ENCODE peak calls at places on chromosome 13, in seven cellular contexts. One of them, this sample, is unnamed.
A peak's percentile ranks its signal among the peaks of the same experiment; 100 is the strongest.

GRCh38 chr13:69641773-69642172 is 465.9 kb upstream of the ATXN8OS start:
- DNase-seq in heart left ventricle: no peak
- DNase-seq in lower lobe of right lung: no peak
- DNase-seq in cardiac muscle cell: no peak
- DNase-seq in right lobe of liver: no peak
- DNase-seq in stomach: no peak
- DNase-seq in ascending aorta: no peak
- DNase-seq in this sample: no peak

GRCh38 chr13:71218960-71219359 is 648.0 kb downstream of the DACH1 start:
- DNase-seq in stomach: no peak
- DNase-seq in heart left ventricle: no peak
- DNase-seq in ascending aorta: no peak
- DNase-seq in cardiac muscle cell: peak; percentile 3
- DNase-seq in lower lobe of right lung: no peak
- DNase-seq in right lobe of liver: no peak
- DNase-seq in this sample: no peak

GRCh38 chr13:34174671-34175145 is 356.8 kb downstream of the RFC3 start:
- DNase-seq in ascending aorta: no peak
- DNase-seq in stomach: no peak
- DNase-seq in lower lobe of right lung: no peak
- DNase-seq in heart left ventricle: no peak
- DNase-seq in right lobe of liver: no peak
- DNase-seq in cardiac muscle cell: no peak
- DNase-seq in this sample: no peak

GRCh38 chr13:49044849-49045248 is 69.1 kb downstream of the FNDC3A start:
- DNase-seq in ascending aorta: no peak
- DNase-seq in heart left ventricle: no peak
- DNase-seq in cardiac muscle cell: no peak
- DNase-seq in right lobe of liver: no peak
- DNase-seq in lower lobe of right lung: no peak
- DNase-seq in stomach: no peak
- DNase-seq in this sample: no peak

GRCh38 chr13:92573467-92574057 is 653.0 kb upstream of the GPC6 start:
- DNase-seq in cardiac muscle cell: peak; percentile 78
- DNase-seq in stomach: no peak
- DNase-seq in right lobe of liver: no peak
- DNase-seq in heart left ventricle: no peak
- DNase-seq in ascending aorta: no peak
- DNase-seq in lower lobe of right lung: no peak
- DNase-seq in this sample: no peak

GRCh38 chr13:32209670-32210069 is 105.5 kb downstream of the ZAR1L start:
- DNase-seq in ascending aorta: no peak
- DNase-seq in right lobe of liver: no peak
- DNase-seq in lower lobe of right lung: no peak
- DNase-seq in heart left ventricle: no peak
- DNase-seq in stomach: no peak
- DNase-seq in cardiac muscle cell: peak; percentile 5
- DNase-seq in this sample: no peak

GRCh38 chr13:113589961-113590339 is 5.4 kb downstream of the TFDP1 start:
- DNase-seq in right lobe of liver: no peak
- DNase-seq in heart left ventricle: no peak
- DNase-seq in ascending aorta: no peak
- DNase-seq in cardiac muscle cell: no peak
- DNase-seq in stomach: peak; percentile 13
- DNase-seq in lower lobe of right lung: peak; percentile 26
- DNase-seq in this sample: no peak

GRCh38 chr13:95535243-95535642 is 17.3 kb upstream of the CLDN10 start:
- DNase-seq in lower lobe of right lung: no peak
- DNase-seq in heart left ventricle: no peak
- DNase-seq in stomach: no peak
- DNase-seq in ascending aorta: no peak
- DNase-seq in right lobe of liver: no peak
- DNase-seq in cardiac muscle cell: no peak
- DNase-seq in this sample: no peak

GRCh38 chr13:76293751-76294150 is 592.5 kb downstream of the KCTD12 start:
- DNase-seq in lower lobe of right lung: no peak
- DNase-seq in heart left ventricle: no peak
- DNase-seq in ascending aorta: no peak
- DNase-seq in right lobe of liver: no peak
- DNase-seq in stomach: no peak
- DNase-seq in cardiac muscle cell: no peak
- DNase-seq in this sample: no peak

GRCh38 chr13:69589531-69589930 is 518.1 kb upstream of the ATXN8OS start:
- DNase-seq in lower lobe of right lung: no peak
- DNase-seq in heart left ventricle: no peak
- DNase-seq in right lobe of liver: no peak
- DNase-seq in stomach: no peak
- DNase-seq in cardiac muscle cell: no peak
- DNase-seq in ascending aorta: no peak
- DNase-seq in this sample: no peak

GRCh38 chr13:51542358-51542972 is 41.8 kb upstream of the WDFY2 start:
- DNase-seq in lower lobe of right lung: no peak
- DNase-seq in stomach: peak; percentile 32
- DNase-seq in heart left ventricle: no peak
- DNase-seq in cardiac muscle cell: peak; percentile 20
- DNase-seq in ascending aorta: no peak
- DNase-seq in right lobe of liver: no peak
- DNase-seq in this sample: no peak

GRCh38 chr13:45718063-45718462 is 15.9 kb downstream of the CBY2 start:
- DNase-seq in stomach: no peak
- DNase-seq in right lobe of liver: no peak
- DNase-seq in heart left ventricle: no peak
- DNase-seq in cardiac muscle cell: peak; percentile 53
- DNase-seq in lower lobe of right lung: no peak
- DNase-seq in ascending aorta: no peak
- DNase-seq in this sample: no peak

GRCh38 chr13:21632196-21632595 is 28.2 kb upstream of the MICU2 start:
- DNase-seq in ascending aorta: no peak
- DNase-seq in lower lobe of right lung: no peak
- DNase-seq in right lobe of liver: no peak
- DNase-seq in cardiac muscle cell: no peak
- DNase-seq in heart left ventricle: no peak
- DNase-seq in stomach: no peak
- DNase-seq in this sample: no peak

GRCh38 chr13:50700664-50701266 is 142.7 kb downstream of the DLEU7 start:
- DNase-seq in heart left ventricle: no peak
- DNase-seq in cardiac muscle cell: no peak
- DNase-seq in right lobe of liver: no peak
- DNase-seq in ascending aorta: no peak
- DNase-seq in lower lobe of right lung: no peak
- DNase-seq in stomach: no peak
- DNase-seq in this sample: no peak

GRCh38 chr13:25203256-25203794 is 31.2 kb upstream of the AMER2 start:
- DNase-seq in heart left ventricle: no peak
- DNase-seq in cardiac muscle cell: no peak
- DNase-seq in right lobe of liver: no peak
- DNase-seq in lower lobe of right lung: no peak
- DNase-seq in ascending aorta: no peak
- DNase-seq in stomach: no peak
- DNase-seq in this sample: no peak

GRCh38 chr13:112713517-112714253 is 23.8 kb downstream of the ATP11A start:
- DNase-seq in cardiac muscle cell: no peak
- DNase-seq in lower lobe of right lung: no peak
- DNase-seq in heart left ventricle: no peak
- DNase-seq in right lobe of liver: no peak
- DNase-seq in ascending aorta: no peak
- DNase-seq in stomach: no peak
- DNase-seq in this sample: no peak

GRCh38 chr13:109606404-109607028 is 179.9 kb downstream of the IRS2 start:
- DNase-seq in stomach: no peak
- DNase-seq in right lobe of liver: no peak
- DNase-seq in heart left ventricle: no peak
- DNase-seq in lower lobe of right lung: no peak
- DNase-seq in ascending aorta: no peak
- DNase-seq in cardiac muscle cell: no peak
- DNase-seq in this sample: no peak
- H3K4me3 ChIP-seq in stomach: no peak overlapping the region
- H3K4me3 ChIP-seq in right lobe of liver: no peak overlapping the region
- H3K4me3 ChIP-seq in heart left ventricle: no peak overlapping the region
- H3K4me3 ChIP-seq in lower lobe of right lung: no peak overlapping the region
- H3K4me3 ChIP-seq in ascending aorta: no peak overlapping the region
- H3K4me3 ChIP-seq in cardiac muscle cell: no peak overlapping the region
- H3K4me3 ChIP-seq in this sample: no peak overlapping the region

DNA sequence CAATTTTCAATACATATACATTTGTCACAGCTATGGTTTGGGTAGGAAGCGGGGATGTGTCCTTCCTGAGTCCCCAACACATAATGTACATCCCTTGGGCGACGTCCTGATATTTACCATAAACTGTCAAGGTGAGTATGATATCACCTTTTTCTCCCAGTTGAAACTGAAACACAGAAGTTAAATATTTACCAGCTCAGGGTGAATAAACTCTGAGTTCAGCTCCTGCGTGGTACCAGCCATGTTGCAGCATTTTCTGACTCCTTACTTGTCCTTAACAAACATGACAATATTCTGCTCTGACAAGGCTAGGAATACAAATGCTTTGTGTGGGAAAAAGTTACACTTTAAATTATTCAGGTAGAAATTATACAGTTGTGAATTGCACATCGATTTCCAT is 294.2 kb downstream of the TEX29 start:
- DNase-seq in stomach: no peak
- DNase-seq in right lobe of liver: peak; percentile 41
- DNase-seq in ascending aorta: no peak
- DNase-seq in cardiac muscle cell: no peak
- DNase-seq in heart left ventricle: no peak
- DNase-seq in lower lobe of right lung: no peak
- DNase-seq in this sample: no peak
- TF ChIP-seq CTCF in stomach: no peak
- TF ChIP-seq CTCF in right lobe of liver: no peak
- TF ChIP-seq CTCF in ascending aorta: no peak
- TF ChIP-seq CTCF in cardiac muscle cell: no peak
- TF ChIP-seq CTCF in heart left ventricle: no peak
- TF ChIP-seq CTCF in lower lobe of right lung: no peak
- TF ChIP-seq CTCF in this sample: no peak

GRCh38 chr13:67100723-67101122 is 129.4 kb downstream of the PCDH9 start:
- DNase-seq in right lobe of liver: no peak
- DNase-seq in cardiac muscle cell: no peak
- DNase-seq in heart left ventricle: no peak
- DNase-seq in stomach: no peak
- DNase-seq in ascending aorta: no peak
- DNase-seq in lower lobe of right lung: no peak
- DNase-seq in this sample: no peak
- H3K27ac ChIP-seq in right lobe of liver: no peak overlapping the region
- H3K27ac ChIP-seq in cardiac muscle cell: no peak overlapping the region
- H3K27ac ChIP-seq in heart left ventricle: no peak overlapping the region
- H3K27ac ChIP-seq in stomach: no peak overlapping the region
- H3K27ac ChIP-seq in ascending aorta: no peak overlapping the region
- H3K27ac ChIP-seq in lower lobe of right lung: no peak overlapping the region
- H3K27ac ChIP-seq in this sample: no peak overlapping the region

GRCh38 chr13:108220042-108220441 is 1.9 kb downstream of the ABHD13 start:
- DNase-seq in lower lobe of right lung: peak; percentile 46
- DNase-seq in right lobe of liver: no peak
- DNase-seq in ascending aorta: no peak
- DNase-seq in heart left ventricle: no peak
- DNase-seq in cardiac muscle cell: no peak
- DNase-seq in stomach: peak; percentile 66
- DNase-seq in this sample: no peak
- H3K4me3 ChIP-seq in lower lobe of right lung: peak overlapping the region; percentile 95
- H3K4me3 ChIP-seq in right lobe of liver: no peak overlapping the region
- H3K4me3 ChIP-seq in ascending aorta: no peak overlapping the region
- H3K4me3 ChIP-seq in heart left ventricle: no peak overlapping the region
- H3K4me3 ChIP-seq in cardiac muscle cell: peak overlapping the region; percentile 87
- H3K4me3 ChIP-seq in stomach: no peak overlapping the region
- H3K4me3 ChIP-seq in this sample: peak overlapping the region; percentile 100

This sample was measured in coronary artery.